ENCODE peak calls at places on chromosomes 13 and 19, in four cellular contexts. W is GM12878, U is WTC11, E is SK-N-SH. X is an unnamed sample.

GRCh38 chr19:51702103-51702753 is 9.1 kb downstream of the SPACA6 start:
- DNase-seq in W (no peak), U (peak), E (peak), X (peak)

GRCh38 chr13:75762066-75762937 is 126.2 kb downstream of the LMO7 start:
- DNase-seq in W (peak), U (no peak), E (no peak), X (no peak)

GRCh38 chr13:101144808-101145419 is 271.4 kb downstream of the NALCN start:
- DNase-seq in W (peak), U (no peak), E (peak), X (peak)

GRCh38 chr13:31485183-31485582 is 254.1 kb upstream of the RXFP2 start:
- DNase-seq in W (no peak), U (no peak), E (no peak), X (no peak)

GRCh38 chr13:51906581-51906980 is 44.8 kb downstream of the CCDC70 start:
- DNase-seq in W (no peak), U (no peak), E (peak), X (no peak)

GRCh38 chr19:18496167-18496979 is 25.5 kb downstream of the ELL start:
- DNase-seq in W (no peak), U (no peak), E (no peak), X (peak)

GRCh38 chr13:28679628-28680027 is 20.7 kb downstream of the POMP start:
- DNase-seq in W (no peak), U (no peak), E (no peak), X (no peak)

GRCh38 chr13:30112602-30113435 is 194.5 kb downstream of the KATNAL1 start:
- DNase-seq in W (no peak), U (peak), E (peak), X (peak)

GRCh38 chr13:40958655-40959054 is 60.5 kb downstream of the ELF1 start:
- DNase-seq in W (no peak), U (no peak), E (no peak), X (no peak)

GRCh38 chr13:52832268-52832667 is 16.2 kb downstream of the PCDH8 start:
- DNase-seq in W (no peak), U (no peak), E (no peak), X (no peak)

GRCh38 chr19:13234518-13234917 is 84.3 kb downstream of the IER2 start:
- DNase-seq in W (no peak), U (peak), E (peak), X (peak)

GRCh38 chr13:114043421-114044053 is 69.7 kb upstream of the C13orf46 start:
- DNase-seq in W (no peak), U (no peak), E (peak), X (no peak)

GRCh38 chr13:95552539-95553270 is at the start of gene CLDN10:
- DNase-seq in W (no peak), U (peak), E (peak), X (no peak)

GRCh38 chr13:113926301-113926761 is 47.5 kb downstream of the C13orf46 start:
- DNase-seq in W (no peak), U (peak), E (no peak), X (no peak)

GRCh38 chr19:8487137-8487851 is 15.1 kb downstream of the PRAM1 start:
- DNase-seq in W (no peak), U (no peak), E (no peak), X (no peak)

GRCh38 chr13:77872995-77873394 is 45.6 kb downstream of the EDNRB start:
- DNase-seq in W (no peak), U (no peak), E (no peak), X (no peak)

GRCh38 chr13:105336706-105337582 is 1198.5 kb downstream of the EFNB2 start:
- DNase-seq in W (no peak), U (no peak), E (no peak), X (no peak)

GRCh38 chr13:106276876-106277275 is 258.6 kb downstream of the EFNB2 start:
- DNase-seq in W (no peak), U (no peak), E (no peak), X (no peak)

GRCh38 chr13:80215368-80215767 is 125.6 kb downstream of the SPRY2 start:
- DNase-seq in W (no peak), U (no peak), E (no peak), X (no peak)

GRCh38 chr13:97344250-97345175 is 89.5 kb upstream of the RAP2A start:
- DNase-seq in W (no peak), U (peak), E (peak), X (peak)

GRCh38 chr13:49023441-49023840 is 47.7 kb downstream of the FNDC3A start:
- DNase-seq in W (no peak), U (no peak), E (no peak), X (no peak)

GRCh38 chr13:49021953-49022352 is 46.2 kb downstream of the FNDC3A start:
- DNase-seq in W (no peak), U (no peak), E (no peak), X (no peak)

GRCh38 chr13:49029570-49029969 is 53.9 kb downstream of the FNDC3A start:
- DNase-seq in W (no peak), U (no peak), E (no peak), X (no peak)

GRCh38 chr13:49022472-49023144 is 46.9 kb downstream of the FNDC3A start:
- DNase-seq in W (no peak), U (no peak), E (no peak), X (no peak)

DNA sequence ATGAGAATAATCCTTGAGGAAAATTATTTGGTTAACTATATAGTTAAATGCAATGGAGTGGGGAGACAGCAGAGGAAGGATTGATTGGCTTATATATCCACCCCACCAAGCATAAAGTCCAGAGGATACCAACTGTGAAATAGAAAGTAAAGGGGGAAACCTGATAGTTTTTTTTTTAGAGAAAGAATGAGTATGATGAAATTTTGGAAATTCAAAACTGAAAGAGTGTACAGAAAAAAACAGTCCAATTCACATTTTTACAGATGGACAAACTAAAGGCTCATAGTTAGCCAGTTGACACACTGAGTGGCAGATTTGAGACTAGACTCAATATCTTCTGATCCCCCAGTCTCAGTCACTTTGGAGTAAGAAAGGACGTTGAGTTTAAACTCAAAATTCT is 51.1 kb downstream of the FNDC3A start:
- DNase-seq in W (no peak), U (no peak), E (no peak), X (no peak)
- TF ChIP-seq USF1 in W (no peak), U (no peak), E (no peak), X (no peak)

DNA sequence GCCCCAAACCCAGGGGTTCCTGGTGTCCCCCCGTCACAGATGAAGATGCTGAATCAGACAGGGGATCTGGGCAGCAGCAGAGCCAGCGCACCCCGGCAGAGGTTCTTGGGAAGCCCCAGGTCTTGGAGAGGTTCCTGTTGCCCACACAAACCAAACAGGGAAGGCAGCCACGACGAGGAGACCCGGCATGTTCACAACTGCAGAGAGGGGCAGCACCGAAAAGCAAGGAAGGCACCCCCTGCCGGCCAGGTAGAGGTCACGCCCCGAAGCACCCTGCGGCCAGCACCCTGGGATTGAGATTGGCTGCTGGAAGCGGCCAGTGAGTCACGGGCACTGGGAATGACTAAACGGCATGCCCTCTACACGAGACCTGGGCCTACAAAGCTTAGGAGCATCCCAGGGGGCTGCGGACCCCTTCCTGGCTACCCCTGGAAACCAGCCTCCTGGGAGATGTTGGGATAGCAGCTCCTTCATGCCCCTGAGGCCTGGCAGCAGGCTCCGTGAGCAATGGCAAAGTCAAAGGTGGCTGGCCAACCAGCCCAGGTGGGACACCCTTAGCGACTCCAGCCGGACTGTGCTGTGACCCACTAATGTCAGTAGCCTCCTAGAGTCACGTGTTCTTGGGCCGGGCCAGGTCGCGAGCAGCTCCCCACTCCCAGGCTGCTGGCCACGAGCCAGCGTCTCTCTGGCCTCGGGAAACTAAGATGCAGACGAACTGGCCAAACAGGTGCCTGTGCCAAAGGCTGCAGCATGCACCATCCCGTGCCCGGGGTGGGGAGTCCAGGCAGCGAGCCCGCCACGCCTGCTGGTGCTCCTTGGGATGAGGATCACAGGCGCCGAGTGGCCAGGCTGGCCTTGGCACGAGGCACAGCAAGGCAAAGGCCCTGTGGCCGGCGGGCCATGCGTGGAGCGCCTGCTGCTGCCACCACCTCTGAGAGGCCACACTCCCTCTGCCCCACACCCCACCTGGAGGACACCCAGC is 43.2 kb downstream of the MLLT1 start:
- DNase-seq in W (no peak), U (no peak), E (peak), X (no peak)
- TF ChIP-seq USF1 in W (no peak), U (no peak), E (no peak), X (no peak)

DNA sequence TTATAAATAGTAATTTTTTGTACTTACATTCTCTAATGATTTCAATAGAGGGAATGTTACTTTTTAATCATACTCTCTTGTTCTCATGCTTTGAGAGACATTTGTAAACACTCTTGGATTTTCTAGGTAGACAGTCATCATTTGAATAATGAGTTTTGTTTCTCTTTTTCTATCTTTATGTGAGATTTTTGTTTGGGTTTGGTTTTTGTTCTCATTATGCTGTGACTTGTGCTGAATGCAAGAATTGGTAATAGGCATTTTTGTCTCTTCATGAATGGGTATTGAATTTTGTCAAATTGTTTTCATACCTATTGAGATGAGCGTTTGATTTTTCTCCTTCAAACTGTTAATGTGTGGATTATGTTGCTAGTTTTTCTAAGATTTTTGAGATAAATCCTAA is 56.8 kb upstream of the GPR183 start:
- DNase-seq in W (no peak), U (no peak), E (no peak), X (no peak)
- TF ChIP-seq USF1 in W (no peak), U (no peak), E (no peak), X (no peak)

GRCh38 chr19:39916236-39916635 is 18.2 kb downstream of the FCGBP start:
- DNase-seq in W (no peak), U (no peak), E (no peak), X (no peak)

GRCh38 chr19:39917561-39918182 is 16.8 kb downstream of the FCGBP start:
- DNase-seq in W (no peak), U (no peak), E (no peak), X (no peak)

GRCh38 chr19:39915848-39916215 is 18.6 kb downstream of the FCGBP start:
- DNase-seq in W (no peak), U (no peak), E (no peak), X (no peak)

GRCh38 chr19:39918183-39918651 is 16.2 kb downstream of the FCGBP start:
- DNase-seq in W (no peak), U (no peak), E (no peak), X (no peak)

DNA sequence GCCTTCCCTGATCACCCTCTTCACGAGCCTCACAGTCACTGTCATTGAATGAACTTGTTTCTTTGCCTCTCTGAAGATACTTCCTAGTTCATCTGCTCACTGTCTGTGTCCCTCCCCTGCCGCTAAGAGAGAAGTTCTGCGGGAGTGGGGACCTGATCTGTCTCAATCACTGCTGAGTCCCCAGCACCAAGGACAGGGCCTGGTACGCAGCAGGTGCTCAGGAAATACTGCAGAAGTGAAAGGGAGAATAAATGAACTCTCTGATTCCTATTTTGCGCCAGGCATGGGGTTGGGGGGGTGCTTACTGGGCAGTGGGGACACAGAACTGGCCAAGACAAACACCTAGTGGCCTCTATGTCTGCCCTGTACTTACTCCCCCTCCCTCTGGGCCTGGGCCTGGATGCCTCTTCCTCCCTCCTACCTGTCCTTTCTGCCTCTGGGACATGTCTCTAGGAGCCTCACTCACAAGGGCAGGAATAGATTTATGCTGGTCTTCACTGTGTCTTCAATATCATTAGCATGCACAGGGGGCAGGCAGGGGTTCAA is 17.5 kb downstream of the FCGBP start:
- DNase-seq in W (no peak), U (no peak), E (no peak), X (no peak)
- TF ChIP-seq USF1 in W (no peak), U (no peak), E (no peak), X (no peak)

GRCh38 chr19:47310819-47311218 is 1.2 kb downstream of the C5AR1 start:
- DNase-seq in W (no peak), U (no peak), E (peak), X (no peak)
- TF ChIP-seq USF1 in W (no peak), U (no peak), E (no peak), X (no peak)

GRCh38 chr19:31974290-31974689 is 371.1 kb upstream of the ZNF507 start:
- DNase-seq in W (no peak), U (no peak), E (no peak), X (no peak)

GRCh38 chr19:31975461-31975860 is 369.9 kb upstream of the ZNF507 start:
- DNase-seq in W (no peak), U (no peak), E (no peak), X (no peak)

GRCh38 chr19:31974941-31975340 is 370.5 kb upstream of the ZNF507 start:
- DNase-seq in W (no peak), U (no peak), E (no peak), X (no peak)

GRCh38 chr19:31979362-31979761 is 366.0 kb upstream of the ZNF507 start:
- DNase-seq in W (no peak), U (no peak), E (no peak), X (no peak)

DNA sequence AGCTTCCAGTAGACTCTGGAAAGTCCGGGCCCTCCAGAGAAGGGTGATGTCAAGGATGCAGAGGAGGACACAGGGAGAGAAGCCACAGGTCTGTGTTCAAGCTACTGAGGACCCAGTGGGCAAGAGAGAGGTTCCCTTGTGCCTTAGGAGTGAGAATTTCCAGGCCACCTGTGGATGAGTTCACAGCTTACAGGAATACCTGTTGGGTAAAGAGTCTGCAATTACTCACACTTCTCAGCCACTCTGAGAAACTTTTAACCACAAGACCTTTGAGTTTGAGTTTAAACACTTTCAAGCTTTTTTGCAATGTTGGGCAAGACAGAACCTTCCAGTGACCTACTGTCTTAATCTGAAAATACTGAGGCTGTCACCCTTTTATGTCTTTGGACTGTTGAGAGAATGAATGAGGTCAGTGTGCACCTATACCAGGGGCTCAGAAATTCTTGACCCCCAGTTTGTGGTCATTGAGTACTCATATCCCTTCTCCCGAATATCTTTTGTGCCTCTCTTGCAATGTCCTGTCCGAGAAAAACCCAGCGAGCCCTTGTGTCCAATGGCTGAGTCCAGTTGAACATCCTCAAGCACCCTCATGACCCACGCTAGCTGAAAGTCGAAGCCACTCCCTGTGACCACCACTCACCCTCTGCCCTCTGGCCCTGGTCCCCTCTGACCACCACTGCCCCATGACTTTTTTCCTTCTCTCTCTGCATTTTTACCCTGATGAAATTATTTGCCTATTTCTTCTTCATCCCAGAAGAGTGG is 368.5 kb upstream of the ZNF507 start:
- DNase-seq in W (no peak), U (no peak), E (no peak), X (no peak)
- TF ChIP-seq USF1 in W (no peak), U (no peak), E (no peak), X (no peak)

GRCh38 chr13:33637978-33638743 is 179.8 kb upstream of the RFC3 start:
- DNase-seq in W (no peak), U (no peak), E (no peak), X (no peak)
- TF ChIP-seq USF1 in W (no peak), U (no peak), E (no peak), X (no peak)

GRCh38 chr13:24071423-24072075 is 89.0 kb upstream of the SPATA13 start:
- DNase-seq in W (no peak), U (no peak), E (no peak), X (no peak)
- TF ChIP-seq USF1 in W (no peak), U (no peak), E (no peak), X (no peak)

X was measured in K562.